ENCODE peak calls at places on chromosomes 7 and 10, in five cellular contexts. S, F, U, X and L are unnamed samples.

GRCh38 chr10:14356921-14357320 is 26.2 kb upstream of the FRMD4A start:
- DNase-seq in F (no peak), U (no peak), S (no peak), X (no peak), L (no peak)

GRCh38 chr7:107697246-107698044 is 36.8 kb downstream of the SLC26A4 start:
- DNase-seq in S (no peak), F (no peak), X (no peak), U (no peak), L (no peak)

GRCh38 chr10:29276251-29276850 is 12.5 kb upstream of the LYZL1 start:
- DNase-seq in S (no peak), X (no peak), F (no peak), U (no peak), L (no peak)

GRCh38 chr7:22632674-22633073 is 94.3 kb upstream of the IL6 start:
- DNase-seq in S (no peak), F (no peak), X (no peak), U (no peak), L (no peak)

GRCh38 chr7:120741371-120742042 is 116.4 kb downstream of the TSPAN12 start:
- DNase-seq in U (no peak), S (no peak), F (no peak), X (no peak), L (no peak)

GRCh38 chr7:27182861-27183681 is 2.0 kb downstream of the HOXA11 start:
- DNase-seq in F (no peak), X (peak), S (no peak), U (no peak), L (peak)

GRCh38 chr7:70353310-70353947 is 755.2 kb downstream of the AUTS2 start:
- DNase-seq in S (no peak), F (no peak), X (no peak), U (no peak), L (no peak)

GRCh38 chr7:139777948-139778841 is at the start of gene HIPK2:
- DNase-seq in F (peak), U (peak), S (peak), X (peak), L (peak)

GRCh38 chr7:51045319-51046102 is 262.8 kb upstream of the GRB10 start:
- DNase-seq in F (no peak), U (no peak), X (no peak), S (no peak), L (no peak)